ENCODE peak calls at places on chromosomes 5 and 9, in six cellular contexts. V is K562, Q is Panc1, Y is astrocyte, J is GM12878, D is cardiac muscle cell. M is an unnamed sample.

GRCh38 chr9:137785704-137786161 is 91.8 kb upstream of the CACNA1B start:
- DNase-seq in V (no peak), Q (no peak), Y (no peak), J (no peak), D (no peak), M (no peak)

GRCh38 chr9:76371901-76372300 is 22.3 kb downstream of the RFK start:
- DNase-seq in V (no peak), Q (no peak), Y (peak; percentile 74), J (no peak), D (no peak), M (no peak)

GRCh38 chr5:179275381-179275878 is 69.8 kb downstream of the ADAMTS2 start:
- DNase-seq in V (no peak), Q (no peak), Y (no peak), J (no peak), D (no peak), M (no peak)

GRCh38 chr5:88761269-88761880 is 121.6 kb downstream of the MEF2C start:
- DNase-seq in V (no peak), Q (no peak), Y (peak; percentile 33), J (no peak), D (no peak), M (no peak)

GRCh38 chr5:164345853-164346252 is 840.4 kb downstream of the MAT2B start:
- DNase-seq in V (peak; percentile 87), Q (no peak), Y (no peak), J (no peak), D (no peak), M (no peak)

GRCh38 chr5:112445626-112446350 is 26.7 kb upstream of the EPB41L4A start:
- DNase-seq in V (no peak), Q (no peak), Y (no peak), J (no peak), D (no peak), M (no peak)

GRCh38 chr9:130847306-130848217 is 12.5 kb downstream of the ABL1 start:
- DNase-seq in V (no peak), Q (no peak), Y (peak; percentile 100), J (no peak), D (no peak), M (peak; percentile 16)

GRCh38 chr9:33921967-33922895 is 105.3 kb downstream of the UBE2R2 start:
- DNase-seq in V (peak; percentile 40), Q (no peak), Y (no peak), J (no peak), D (peak; percentile 17), M (no peak)

GRCh38 chr9:70411141-70411929 is 3.1 kb downstream of the KLF9 start:
- DNase-seq in V (peak; percentile 45), Q (no peak), Y (peak; percentile 74), J (no peak), D (peak; percentile 23), M (peak; percentile 65)

GRCh38 chr5:73390989-73391388 is 57.6 kb downstream of the FOXD1 start:
- DNase-seq in V (no peak), Q (no peak), Y (no peak), J (no peak), D (no peak), M (no peak)

GRCh38 chr5:171633776-171634470 is 151.7 kb upstream of the SMIM23 start:
- DNase-seq in V (no peak), Q (no peak), Y (no peak), J (peak; percentile 15), D (no peak), M (no peak)

GRCh38 chr5:65651144-65651543 is 26.3 kb downstream of the SHLD3 start:
- DNase-seq in V (no peak), Q (no peak), Y (no peak), J (no peak), D (no peak), M (no peak)

GRCh38 chr9:2043881-2044462 is 28.8 kb downstream of the SMARCA2 start:
- DNase-seq in V (no peak), Q (no peak), Y (no peak), J (no peak), D (no peak), M (no peak)

GRCh38 chr9:133906218-133906617 is 85.9 kb downstream of the VAV2 start:
- DNase-seq in V (no peak), Q (no peak), Y (no peak), J (no peak), D (no peak), M (no peak)

GRCh38 chr5:135024956-135025729 is 8.9 kb downstream of the PITX1 start:
- DNase-seq in V (peak; percentile 78), Q (no peak), Y (no peak), J (no peak), D (no peak), M (peak; percentile 23)

GRCh38 chr9:8486095-8486494 is 686.5 kb upstream of the DMAC1 start:
- DNase-seq in V (no peak), Q (no peak), Y (peak; percentile 3), J (no peak), D (peak; percentile 72), M (peak; percentile 41)

GRCh38 chr9:108416321-108416720 is 439.5 kb downstream of the ACTL7B start:
- DNase-seq in V (no peak), Q (no peak), Y (no peak), J (no peak), D (no peak), M (no peak)

GRCh38 chr5:135153259-135153658 is 119.2 kb upstream of the PITX1 start:
- DNase-seq in V (no peak), Q (no peak), Y (no peak), J (no peak), D (no peak), M (no peak)

GRCh38 chr9:133513214-133514088 is 11.3 kb downstream of the MYMK start:
- DNase-seq in V (no peak), Q (no peak), Y (no peak), J (no peak), D (no peak), M (no peak)

GRCh38 chr9:9412241-9412640 is 1200.6 kb downstream of the PTPRD start:
- DNase-seq in V (no peak), Q (no peak), Y (no peak), J (no peak), D (no peak), M (no peak)

GRCh38 chr5:3590967-3591900 is 4.4 kb upstream of the IRX1 start:
- DNase-seq in V (no peak), Q (no peak), Y (no peak), J (no peak), D (no peak), M (no peak)

GRCh38 chr9:116585896-116586295 is 101.2 kb upstream of the TRIM32 start:
- DNase-seq in V (no peak), Q (no peak), Y (no peak), J (no peak), D (no peak), M (no peak)

GRCh38 chr9:133075925-133076324 is 14.1 kb downstream of the CEL start:
- DNase-seq in V (no peak), Q (peak; percentile 17), Y (peak; percentile 92), J (no peak), D (no peak), M (no peak)

GRCh38 chr5:111404270-111404769 is 108.0 kb downstream of the STARD4 start:
- DNase-seq in V (no peak), Q (no peak), Y (no peak), J (no peak), D (peak; percentile 60), M (no peak)

GRCh38 chr5:173429489-173430150 is 101.4 kb upstream of the STC2 start:
- DNase-seq in V (no peak), Q (no peak), Y (peak; percentile 48), J (no peak), D (no peak), M (no peak)

GRCh38 chr9:135944444-135945252 is 16.5 kb downstream of the UBAC1 start:
- DNase-seq in V (no peak), Q (no peak), Y (no peak), J (no peak), D (no peak), M (no peak)
- H3K36me3 ChIP-seq in V (peaks cover 97% of the 10 kb centered on the region), Q (no peaks in the 10 kb centered on the region), Y (peaks cover 2% of the 10 kb centered on the region), J (peaks cover 10% of the 10 kb centered on the region), D (peaks cover 23% of the 10 kb centered on the region), M (peaks cover 33% of the 10 kb centered on the region)

GRCh38 chr9:10704720-10705119 is 91.9 kb upstream of the PTPRD start:
- DNase-seq in V (no peak), Q (no peak), Y (peak; percentile 33), J (no peak), D (no peak), M (no peak)

GRCh38 chr9:10701906-10702305 is 89.1 kb upstream of the PTPRD start:
- DNase-seq in V (no peak), Q (no peak), Y (no peak), J (no peak), D (no peak), M (no peak)

GRCh38 chr9:10706788-10707187 is 94.0 kb upstream of the PTPRD start:
- DNase-seq in V (no peak), Q (no peak), Y (no peak), J (no peak), D (no peak), M (no peak)

GRCh38 chr9:10703139-10703538 is 90.3 kb upstream of the PTPRD start:
- DNase-seq in V (no peak), Q (no peak), Y (no peak), J (no peak), D (no peak), M (no peak)

GRCh38 chr9:10705383-10705782 is 92.6 kb upstream of the PTPRD start:
- DNase-seq in V (no peak), Q (no peak), Y (no peak), J (no peak), D (no peak), M (no peak)
- H3K27ac ChIP-seq in V (no peak overlapping the region), Q (no peak overlapping the region), Y (no peak overlapping the region), J (no peak overlapping the region), D (no peak overlapping the region), M (no peak overlapping the region)

GRCh38 chr9:97556721-97557605 is 55.5 kb downstream of the TMOD1 start:
- DNase-seq in V (no peak), Q (no peak), Y (no peak), J (no peak), D (no peak), M (no peak)
- H3K4me1 ChIP-seq in V (no peaks in the 10 kb centered on the region), Q (no peaks in the 10 kb centered on the region), Y (peaks cover 5% of the 10 kb centered on the region), J (peaks cover 35% of the 10 kb centered on the region), D (no peaks in the 10 kb centered on the region), M (peaks cover 2% of the 10 kb centered on the region)

GRCh38 chr9:6149315-6149714 is 66.3 kb upstream of the IL33 start:
- DNase-seq in V (no peak), Q (no peak), Y (no peak), J (no peak), D (no peak), M (no peak)

GRCh38 chr9:6147847-6148246 is 67.8 kb upstream of the IL33 start:
- DNase-seq in V (no peak), Q (no peak), Y (peak; percentile 35), J (no peak), D (no peak), M (no peak)

GRCh38 chr9:6150483-6150882 is 65.1 kb upstream of the IL33 start:
- DNase-seq in V (no peak), Q (no peak), Y (no peak), J (no peak), D (no peak), M (no peak)

GRCh38 chr9:6153425-6153824 is 62.2 kb upstream of the IL33 start:
- DNase-seq in V (no peak), Q (no peak), Y (peak; percentile 41), J (no peak), D (no peak), M (no peak)

DNA sequence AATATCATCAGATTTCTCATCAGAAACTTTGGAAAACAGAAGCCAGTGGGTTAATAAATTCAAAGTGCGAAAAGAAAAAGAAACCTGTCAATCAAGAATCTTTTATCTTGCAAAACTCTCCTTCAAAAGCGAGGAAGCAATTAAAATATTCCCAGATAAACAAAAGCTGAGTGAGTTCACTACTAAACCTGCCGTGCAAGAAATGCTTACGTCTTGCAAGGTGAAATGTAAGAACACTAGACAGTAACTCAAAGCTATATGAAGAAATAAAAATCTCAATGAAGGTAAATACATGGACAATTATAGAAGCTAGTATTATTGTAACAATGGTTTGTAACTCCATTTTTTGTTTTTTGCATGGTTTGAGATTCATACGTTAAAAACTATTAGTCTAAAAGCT is 62.8 kb upstream of the IL33 start:
- DNase-seq in V (no peak), Q (no peak), Y (no peak), J (no peak), D (no peak), M (peak; percentile 5)
- H3K36me3 ChIP-seq in V (no peaks in the 10 kb centered on the region), Q (no peaks in the 10 kb centered on the region), Y (no peaks in the 10 kb centered on the region), J (no peaks in the 10 kb centered on the region), D (no peaks in the 10 kb centered on the region), M (no peaks in the 10 kb centered on the region)

M was measured in small intestine.